ENCODE peak calls at places on chromosomes 12 and 14, in six cellular contexts. One of them, this sample, is unnamed.

GRCh38 chr14:59428581-59429012 is 36.6 kb downstream of the GPR135 start:
- DNase-seq in H1: no peak
- DNase-seq in GM12878: no peak
- DNase-seq in K562: no peak
- DNase-seq in HepG2: no peak
- DNase-seq in HCT116: no peak
- DNase-seq in this sample: no peak

GRCh38 chr14:91956616-91957015 is 9.1 kb upstream of the FBLN5 start:
- DNase-seq in GM12878: no peak
- DNase-seq in H1: no peak
- DNase-seq in K562: no peak
- DNase-seq in HepG2: no peak
- DNase-seq in HCT116: no peak
- DNase-seq in this sample: no peak

GRCh38 chr14:72554401-72554800 is 339.5 kb downstream of the DPF3 start:
- DNase-seq in GM12878: no peak
- DNase-seq in K562: no peak
- DNase-seq in H1: no peak
- DNase-seq in HepG2: no peak
- DNase-seq in HCT116: no peak
- DNase-seq in this sample: no peak

GRCh38 chr12:119229837-119230236 is 51.1 kb downstream of the HSPB8 start:
- DNase-seq in HCT116: peak
- DNase-seq in GM12878: no peak
- DNase-seq in H1: no peak
- DNase-seq in K562: peak
- DNase-seq in HepG2: peak
- DNase-seq in this sample: peak

GRCh38 chr14:77339407-77339806 is 18.6 kb downstream of the GSTZ1 start:
- DNase-seq in HepG2: no peak
- DNase-seq in GM12878: no peak
- DNase-seq in H1: no peak
- DNase-seq in HCT116: no peak
- DNase-seq in K562: no peak
- DNase-seq in this sample: no peak

GRCh38 chr12:111596985-111597730 is 2.0 kb downstream of the ATXN2 start:
- DNase-seq in HepG2: peak
- DNase-seq in K562: peak
- DNase-seq in H1: peak
- DNase-seq in GM12878: no peak
- DNase-seq in HCT116: peak
- DNase-seq in this sample: no peak

GRCh38 chr12:123533672-123534643 is at the start of gene RILPL1:
- DNase-seq in H1: peak
- DNase-seq in GM12878: no peak
- DNase-seq in HepG2: peak
- DNase-seq in HCT116: no peak
- DNase-seq in K562: peak
- DNase-seq in this sample: peak

GRCh38 chr12:1716215-1716862 is 25.5 kb downstream of the ADIPOR2 start:
- DNase-seq in HepG2: no peak
- DNase-seq in GM12878: no peak
- DNase-seq in K562: no peak
- DNase-seq in HCT116: no peak
- DNase-seq in H1: no peak
- DNase-seq in this sample: no peak

GRCh38 chr12:104516821-104517220 is 60.1 kb downstream of the CHST11 start:
- DNase-seq in GM12878: no peak
- DNase-seq in K562: no peak
- DNase-seq in H1: no peak
- DNase-seq in HepG2: no peak
- DNase-seq in HCT116: no peak
- DNase-seq in this sample: no peak

GRCh38 chr12:104521731-104522130 is 65.0 kb downstream of the CHST11 start:
- DNase-seq in HCT116: no peak
- DNase-seq in H1: no peak
- DNase-seq in GM12878: no peak
- DNase-seq in K562: no peak
- DNase-seq in HepG2: no peak
- DNase-seq in this sample: no peak

GRCh38 chr12:104520242-104520900 is 63.6 kb downstream of the CHST11 start:
- DNase-seq in GM12878: peak
- DNase-seq in HCT116: no peak
- DNase-seq in K562: no peak
- DNase-seq in HepG2: no peak
- DNase-seq in H1: no peak
- DNase-seq in this sample: no peak

GRCh38 chr12:104517880-104518279 is 61.1 kb downstream of the CHST11 start:
- DNase-seq in HepG2: no peak
- DNase-seq in GM12878: no peak
- DNase-seq in K562: no peak
- DNase-seq in H1: no peak
- DNase-seq in HCT116: no peak
- DNase-seq in this sample: no peak

DNA sequence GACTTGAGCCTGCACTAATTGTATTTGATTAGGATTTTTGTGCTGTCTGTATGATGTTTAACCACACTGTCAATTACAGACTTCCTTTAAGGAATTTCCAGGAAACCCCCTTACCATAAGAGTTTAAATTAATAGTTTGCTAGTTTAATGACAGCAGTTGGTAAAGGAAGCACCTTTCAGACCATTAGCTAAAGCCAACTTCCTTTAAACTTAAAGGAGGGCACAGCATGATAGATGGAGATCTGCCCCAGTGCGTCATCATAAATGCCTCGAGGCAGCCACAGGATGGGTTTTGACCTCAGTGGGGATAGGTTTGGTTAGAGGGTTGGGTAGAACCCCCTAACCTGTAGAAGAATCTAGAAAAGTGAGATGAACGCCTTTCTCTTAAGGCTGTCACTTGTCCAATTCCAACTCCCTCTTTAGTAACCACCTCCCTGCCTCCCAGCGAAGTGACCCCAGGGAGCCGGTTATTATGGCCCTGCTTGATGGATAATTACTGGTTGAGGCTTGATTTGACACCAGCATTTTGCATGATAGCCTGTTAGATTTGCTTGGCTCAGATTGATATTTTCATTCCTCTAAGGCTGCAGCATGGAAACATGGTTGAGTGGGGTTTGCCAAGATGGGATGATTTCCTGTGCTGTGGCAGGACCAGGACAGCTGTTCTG is 62.6 kb downstream of the CHST11 start:
- DNase-seq in GM12878: no peak
- DNase-seq in H1: no peak
- DNase-seq in K562: no peak
- DNase-seq in HCT116: no peak
- DNase-seq in HepG2: no peak
- DNase-seq in this sample: no peak
- TF ChIP-seq ZNF274 in GM12878: no peak
- TF ChIP-seq ZNF274 in H1: no peak
- TF ChIP-seq ZNF274 in K562: no peak
- TF ChIP-seq ZNF274 in HCT116: no peak
- TF ChIP-seq ZNF274 in HepG2: no peak
- TF ChIP-seq ZNF274 in this sample: no peak

GRCh38 chr12:5343711-5344110 is 88.2 kb upstream of the NTF3 start:
- DNase-seq in HCT116: no peak
- DNase-seq in H1: no peak
- DNase-seq in HepG2: no peak
- DNase-seq in GM12878: no peak
- DNase-seq in K562: no peak
- DNase-seq in this sample: no peak

GRCh38 chr12:5344131-5344530 is 87.8 kb upstream of the NTF3 start:
- DNase-seq in K562: no peak
- DNase-seq in H1: no peak
- DNase-seq in GM12878: no peak
- DNase-seq in HepG2: no peak
- DNase-seq in HCT116: no peak
- DNase-seq in this sample: no peak

GRCh38 chr12:5345534-5345933 is 86.4 kb upstream of the NTF3 start:
- DNase-seq in GM12878: no peak
- DNase-seq in HepG2: no peak
- DNase-seq in H1: no peak
- DNase-seq in HCT116: no peak
- DNase-seq in K562: no peak
- DNase-seq in this sample: no peak

GRCh38 chr12:5348057-5348456 is 83.9 kb upstream of the NTF3 start:
- DNase-seq in HepG2: no peak
- DNase-seq in GM12878: no peak
- DNase-seq in H1: no peak
- DNase-seq in K562: no peak
- DNase-seq in HCT116: no peak
- DNase-seq in this sample: no peak

DNA sequence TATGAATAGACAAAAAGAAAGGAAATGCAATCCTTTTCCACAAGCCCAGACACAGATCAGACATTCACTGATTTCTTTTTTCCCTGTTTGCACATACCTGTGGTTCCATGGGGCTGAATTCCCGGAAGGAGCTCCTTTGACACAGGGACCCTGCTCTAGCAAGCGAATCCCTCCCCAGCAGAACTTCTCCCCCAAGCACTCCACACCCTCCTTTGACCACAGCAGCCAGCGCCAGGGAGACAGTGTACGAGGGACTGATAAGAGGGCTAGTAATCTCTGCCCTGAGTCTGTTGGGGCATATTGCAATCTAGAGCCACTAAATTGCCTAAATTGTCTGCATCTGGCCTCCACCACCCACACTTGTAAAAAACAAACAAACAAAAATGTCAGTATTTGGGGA is 83.4 kb upstream of the NTF3 start:
- DNase-seq in HepG2: no peak
- DNase-seq in H1: no peak
- DNase-seq in GM12878: no peak
- DNase-seq in HCT116: no peak
- DNase-seq in K562: peak
- DNase-seq in this sample: no peak
- TF ChIP-seq ZNF274 in HepG2: no peak
- TF ChIP-seq ZNF274 in H1: no peak
- TF ChIP-seq ZNF274 in GM12878: no peak
- TF ChIP-seq ZNF274 in HCT116: no peak
- TF ChIP-seq ZNF274 in K562: no peak
- TF ChIP-seq ZNF274 in this sample: no peak

GRCh38 chr12:81079280-81080076 is 1.6 kb downstream of the ACSS3 start:
- DNase-seq in H1: no peak
- DNase-seq in K562: no peak
- DNase-seq in HCT116: no peak
- DNase-seq in GM12878: no peak
- DNase-seq in HepG2: peak
- DNase-seq in this sample: no peak
- TF ChIP-seq ZNF274 in H1: no peak
- TF ChIP-seq ZNF274 in K562: no peak
- TF ChIP-seq ZNF274 in HCT116: no peak
- TF ChIP-seq ZNF274 in GM12878: no peak
- TF ChIP-seq ZNF274 in HepG2: no peak
- TF ChIP-seq ZNF274 in this sample: no peak

DNA sequence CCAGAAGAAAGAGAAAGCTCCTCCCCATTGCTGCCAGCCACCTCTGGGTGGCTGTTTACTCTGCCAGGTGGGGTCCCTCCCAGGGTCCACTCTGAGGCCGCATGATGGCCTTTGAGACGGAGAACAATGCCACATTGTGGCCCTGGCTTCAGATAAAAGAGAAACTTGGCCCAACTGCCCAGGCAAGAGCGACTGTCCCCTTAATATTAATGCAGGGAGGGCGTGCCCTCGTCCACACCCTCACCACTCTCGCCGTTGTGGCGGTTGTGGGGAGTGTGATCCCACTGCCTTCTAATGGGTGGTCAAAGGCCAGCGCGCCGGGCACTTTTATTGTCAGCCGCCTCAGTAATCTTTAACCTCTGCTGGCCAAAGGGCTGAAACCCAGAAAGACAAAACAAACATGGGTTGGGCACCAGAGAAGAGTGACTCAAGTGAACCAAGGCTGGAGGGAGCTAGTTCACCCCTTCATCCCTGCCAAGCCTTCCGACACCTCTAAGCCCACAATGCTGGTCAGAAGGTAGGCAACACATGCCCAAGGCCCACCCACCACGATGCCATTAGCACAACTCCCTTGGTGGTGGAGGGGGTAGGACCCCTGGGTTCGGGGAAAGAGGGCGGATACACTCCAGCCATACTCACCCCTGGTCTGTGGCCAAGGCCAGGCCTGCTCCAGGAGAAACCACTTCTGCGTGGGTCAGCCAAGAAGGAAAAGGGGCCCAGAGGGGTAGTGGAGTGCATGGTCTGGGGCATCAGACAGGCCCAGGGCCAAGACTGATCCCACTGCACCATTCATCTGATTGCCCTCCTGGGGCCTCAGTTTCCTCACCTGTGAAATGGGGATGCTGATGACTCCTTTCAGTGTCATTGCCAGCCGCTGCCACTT is 44.5 kb upstream of the BCL11B start:
- DNase-seq in GM12878: no peak
- DNase-seq in H1: peak
- DNase-seq in HepG2: peak
- DNase-seq in HCT116: peak
- DNase-seq in K562: no peak
- DNase-seq in this sample: no peak
- TF ChIP-seq ZNF274 in GM12878: no peak
- TF ChIP-seq ZNF274 in H1: no peak
- TF ChIP-seq ZNF274 in HepG2: no peak
- TF ChIP-seq ZNF274 in HCT116: no peak
- TF ChIP-seq ZNF274 in K562: no peak
- TF ChIP-seq ZNF274 in this sample: no peak

GRCh38 chr12:49806877-49807276 is 21.3 kb downstream of the NCKAP5L start:
- DNase-seq in HepG2: no peak
- DNase-seq in K562: no peak
- DNase-seq in H1: no peak
- DNase-seq in HCT116: no peak
- DNase-seq in GM12878: no peak
- DNase-seq in this sample: no peak

GRCh38 chr12:49810159-49810459 is 18.1 kb downstream of the NCKAP5L start:
- DNase-seq in HCT116: no peak
- DNase-seq in HepG2: no peak
- DNase-seq in GM12878: no peak
- DNase-seq in K562: no peak
- DNase-seq in H1: no peak
- DNase-seq in this sample: no peak

GRCh38 chr12:49807991-49808580 is 20.1 kb downstream of the NCKAP5L start:
- DNase-seq in GM12878: no peak
- DNase-seq in HepG2: no peak
- DNase-seq in H1: no peak
- DNase-seq in HCT116: no peak
- DNase-seq in K562: no peak
- DNase-seq in this sample: no peak

GRCh38 chr12:49809369-49810158 is 18.6 kb downstream of the NCKAP5L start:
- DNase-seq in K562: no peak
- DNase-seq in HCT116: no peak
- DNase-seq in H1: no peak
- DNase-seq in HepG2: no peak
- DNase-seq in GM12878: no peak
- DNase-seq in this sample: peak

GRCh38 chr12:49808686-49809368 is 19.4 kb downstream of the NCKAP5L start:
- DNase-seq in HepG2: no peak
- DNase-seq in HCT116: no peak
- DNase-seq in K562: no peak
- DNase-seq in H1: no peak
- DNase-seq in GM12878: no peak
- DNase-seq in this sample: peak
- TF ChIP-seq ZNF274 in HepG2: no peak
- TF ChIP-seq ZNF274 in HCT116: no peak
- TF ChIP-seq ZNF274 in K562: no peak
- TF ChIP-seq ZNF274 in H1: no peak
- TF ChIP-seq ZNF274 in GM12878: no peak
- TF ChIP-seq ZNF274 in this sample: no peak